ENCODE peak calls at places on chromosome 7, in six cellular contexts. One of them, this sample, is unnamed.
A peak's percentile ranks its signal among the peaks of the same experiment; 100 is the strongest.

GRCh38 chr7:114865564-114865963 is 56.3 kb upstream of the MDFIC start:
- DNase-seq in mammary epithelial cell: peak; percentile 36
- DNase-seq in left ventricle myocardium inferior: peak; percentile 30
- DNase-seq in left lung: peak; percentile 49
- DNase-seq in right atrium auricular region: peak; percentile 73
- DNase-seq in vagina: no peak
- DNase-seq in this sample: peak; percentile 49

GRCh38 chr7:38232475-38233366 is 40.7 kb downstream of the TARP start:
- DNase-seq in right atrium auricular region: no peak
- DNase-seq in vagina: no peak
- DNase-seq in mammary epithelial cell: no peak
- DNase-seq in left ventricle myocardium inferior: no peak
- DNase-seq in left lung: peak; percentile 53
- DNase-seq in this sample: no peak

GRCh38 chr7:116591202-116592040 is 66.6 kb downstream of the CAV1 start:
- DNase-seq in left lung: no peak
- DNase-seq in left ventricle myocardium inferior: no peak
- DNase-seq in mammary epithelial cell: peak; percentile 36
- DNase-seq in right atrium auricular region: no peak
- DNase-seq in vagina: no peak
- DNase-seq in this sample: no peak

GRCh38 chr7:36128448-36129047 is 24.5 kb upstream of the EEPD1 start:
- DNase-seq in left lung: peak; percentile 52
- DNase-seq in vagina: no peak
- DNase-seq in left ventricle myocardium inferior: peak; percentile 80
- DNase-seq in mammary epithelial cell: peak; percentile 83
- DNase-seq in right atrium auricular region: peak; percentile 85
- DNase-seq in this sample: peak; percentile 93

GRCh38 chr7:133139350-133139749 is 57.5 kb upstream of the CHCHD3 start:
- DNase-seq in left ventricle myocardium inferior: no peak
- DNase-seq in vagina: no peak
- DNase-seq in right atrium auricular region: no peak
- DNase-seq in mammary epithelial cell: peak; percentile 25
- DNase-seq in left lung: no peak
- DNase-seq in this sample: no peak

GRCh38 chr7:35699906-35700305 is 5.0 kb upstream of the HERPUD2 start:
- DNase-seq in right atrium auricular region: no peak
- DNase-seq in left lung: no peak
- DNase-seq in mammary epithelial cell: no peak
- DNase-seq in left ventricle myocardium inferior: no peak
- DNase-seq in vagina: no peak
- DNase-seq in this sample: no peak

GRCh38 chr7:130152270-130153141 is 52.7 kb downstream of the TMEM209 start:
- DNase-seq in right atrium auricular region: no peak
- DNase-seq in left ventricle myocardium inferior: no peak
- DNase-seq in left lung: no peak
- DNase-seq in vagina: no peak
- DNase-seq in mammary epithelial cell: no peak
- DNase-seq in this sample: no peak

GRCh38 chr7:99369767-99370353 is 4.7 kb upstream of the ARPC1B start:
- DNase-seq in mammary epithelial cell: no peak
- DNase-seq in left lung: no peak
- DNase-seq in vagina: no peak
- DNase-seq in left ventricle myocardium inferior: no peak
- DNase-seq in right atrium auricular region: no peak
- DNase-seq in this sample: no peak

GRCh38 chr7:2864999-2865670 is 21.0 kb upstream of the GNA12 start:
- DNase-seq in mammary epithelial cell: peak; percentile 44
- DNase-seq in left lung: no peak
- DNase-seq in left ventricle myocardium inferior: peak; percentile 62
- DNase-seq in right atrium auricular region: peak; percentile 86
- DNase-seq in vagina: no peak
- DNase-seq in this sample: peak; percentile 66

GRCh38 chr7:117116221-117116620 is 162.9 kb downstream of the ST7 start:
- DNase-seq in right atrium auricular region: no peak
- DNase-seq in mammary epithelial cell: no peak
- DNase-seq in left lung: no peak
- DNase-seq in left ventricle myocardium inferior: no peak
- DNase-seq in vagina: no peak
- DNase-seq in this sample: no peak

GRCh38 chr7:140249036-140249806 is 72.4 kb upstream of the KDM7A start:
- DNase-seq in left ventricle myocardium inferior: no peak
- DNase-seq in mammary epithelial cell: no peak
- DNase-seq in right atrium auricular region: no peak
- DNase-seq in vagina: no peak
- DNase-seq in left lung: no peak
- DNase-seq in this sample: no peak

GRCh38 chr7:2117681-2118045 is 115.1 kb downstream of the MAD1L1 start:
- DNase-seq in left lung: no peak
- DNase-seq in vagina: no peak
- DNase-seq in left ventricle myocardium inferior: no peak
- DNase-seq in mammary epithelial cell: no peak
- DNase-seq in right atrium auricular region: no peak
- DNase-seq in this sample: no peak

GRCh38 chr7:148156248-148156647 is 434.3 kb upstream of the C7orf33 start:
- DNase-seq in vagina: no peak
- DNase-seq in left lung: no peak
- DNase-seq in right atrium auricular region: no peak
- DNase-seq in left ventricle myocardium inferior: no peak
- DNase-seq in mammary epithelial cell: no peak
- DNase-seq in this sample: no peak

GRCh38 chr7:150447966-150448788 is 2.3 kb upstream of the GIMAP8 start:
- DNase-seq in left ventricle myocardium inferior: no peak
- DNase-seq in vagina: no peak
- DNase-seq in right atrium auricular region: no peak
- DNase-seq in left lung: no peak
- DNase-seq in mammary epithelial cell: no peak
- DNase-seq in this sample: no peak

GRCh38 chr7:155357573-155358041 is 59.9 kb downstream of the INSIG1 start:
- DNase-seq in right atrium auricular region: no peak
- DNase-seq in left lung: peak; percentile 34
- DNase-seq in left ventricle myocardium inferior: no peak
- DNase-seq in mammary epithelial cell: peak; percentile 55
- DNase-seq in vagina: no peak
- DNase-seq in this sample: peak; percentile 15

GRCh38 chr7:157271991-157272324 is 64.8 kb upstream of the DNAJB6 start:
- DNase-seq in mammary epithelial cell: peak; percentile 95
- DNase-seq in left ventricle myocardium inferior: peak; percentile 55
- DNase-seq in right atrium auricular region: peak; percentile 87
- DNase-seq in left lung: no peak
- DNase-seq in vagina: no peak
- DNase-seq in this sample: peak; percentile 96

GRCh38 chr7:119943932-119944600 is 328.9 kb upstream of the KCND2 start:
- DNase-seq in left ventricle myocardium inferior: no peak
- DNase-seq in left lung: no peak
- DNase-seq in mammary epithelial cell: no peak
- DNase-seq in right atrium auricular region: no peak
- DNase-seq in vagina: no peak
- DNase-seq in this sample: no peak

GRCh38 chr7:86784765-86785164 is 141.1 kb downstream of the GRM3 start:
- DNase-seq in vagina: no peak
- DNase-seq in left ventricle myocardium inferior: no peak
- DNase-seq in mammary epithelial cell: no peak
- DNase-seq in right atrium auricular region: no peak
- DNase-seq in left lung: no peak
- DNase-seq in this sample: no peak

GRCh38 chr7:83798489-83798888 is 149.6 kb upstream of the SEMA3E start:
- DNase-seq in vagina: no peak
- DNase-seq in left ventricle myocardium inferior: no peak
- DNase-seq in right atrium auricular region: no peak
- DNase-seq in left lung: no peak
- DNase-seq in mammary epithelial cell: no peak
- DNase-seq in this sample: no peak

GRCh38 chr7:93442478-93443224 is 131.9 kb downstream of the CALCR start:
- DNase-seq in left lung: no peak
- DNase-seq in right atrium auricular region: no peak
- DNase-seq in mammary epithelial cell: peak; percentile 19
- DNase-seq in vagina: no peak
- DNase-seq in left ventricle myocardium inferior: no peak
- DNase-seq in this sample: no peak

GRCh38 chr7:5360971-5361370 is 62.7 kb downstream of the TNRC18 start:
- DNase-seq in left ventricle myocardium inferior: no peak
- DNase-seq in mammary epithelial cell: no peak
- DNase-seq in right atrium auricular region: no peak
- DNase-seq in vagina: no peak
- DNase-seq in left lung: no peak
- DNase-seq in this sample: no peak

GRCh38 chr7:73833251-73833919 is 2.6 kb downstream of the CLDN4 start:
- DNase-seq in mammary epithelial cell: no peak
- DNase-seq in left lung: peak; percentile 61
- DNase-seq in vagina: no peak
- DNase-seq in left ventricle myocardium inferior: no peak
- DNase-seq in right atrium auricular region: no peak
- DNase-seq in this sample: no peak

GRCh38 chr7:77797734-77798393 is 370 bp downstream of the TMEM60 start:
- DNase-seq in mammary epithelial cell: no peak
- DNase-seq in left ventricle myocardium inferior: peak; percentile 35
- DNase-seq in right atrium auricular region: peak; percentile 60
- DNase-seq in left lung: peak; percentile 46
- DNase-seq in vagina: no peak
- DNase-seq in this sample: no peak

DNA sequence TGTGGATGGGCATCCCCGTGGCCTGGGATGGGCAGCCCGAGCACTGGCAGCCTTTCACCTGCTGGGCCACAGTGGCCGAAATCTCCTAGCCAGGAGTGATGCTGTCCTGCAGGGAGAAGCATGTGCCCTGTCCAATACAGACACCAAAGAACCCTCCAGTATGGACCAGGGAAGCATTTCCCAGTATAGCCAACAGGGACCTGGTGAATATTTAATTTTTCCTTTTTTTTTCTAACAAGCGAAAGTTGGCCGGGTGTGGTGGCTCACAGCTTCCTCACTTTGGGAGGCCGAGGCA is 11.0 kb downstream of the IMPDH1 start:
- DNase-seq in vagina: no peak
- DNase-seq in mammary epithelial cell: no peak
- DNase-seq in left ventricle myocardium inferior: no peak
- DNase-seq in right atrium auricular region: no peak
- DNase-seq in left lung: no peak
- DNase-seq in this sample: no peak
- TF ChIP-seq CTCF in vagina: peak; percentile 2
- TF ChIP-seq CTCF in mammary epithelial cell: no peak
- TF ChIP-seq CTCF in left ventricle myocardium inferior: no peak
- TF ChIP-seq CTCF in right atrium auricular region: no peak
- TF ChIP-seq CTCF in left lung: no peak
- TF ChIP-seq CTCF in this sample: no peak

GRCh38 chr7:47326808-47327207 is 255.1 kb downstream of the TNS3 start:
- DNase-seq in vagina: peak; percentile 88
- DNase-seq in mammary epithelial cell: no peak
- DNase-seq in right atrium auricular region: no peak
- DNase-seq in left ventricle myocardium inferior: peak; percentile 58
- DNase-seq in left lung: no peak
- DNase-seq in this sample: no peak
- H3K4me1 ChIP-seq in vagina: peaks cover 56% of the 10 kb centered on the region
- H3K4me1 ChIP-seq in mammary epithelial cell: peaks cover 45% of the 10 kb centered on the region
- H3K4me1 ChIP-seq in right atrium auricular region: no peaks in the 10 kb centered on the region
- H3K4me1 ChIP-seq in left ventricle myocardium inferior: peaks cover 93% of the 10 kb centered on the region
- H3K4me1 ChIP-seq in left lung: peaks cover 16% of the 10 kb centered on the region
- H3K4me1 ChIP-seq in this sample: peaks cover 10% of the 10 kb centered on the region

DNA sequence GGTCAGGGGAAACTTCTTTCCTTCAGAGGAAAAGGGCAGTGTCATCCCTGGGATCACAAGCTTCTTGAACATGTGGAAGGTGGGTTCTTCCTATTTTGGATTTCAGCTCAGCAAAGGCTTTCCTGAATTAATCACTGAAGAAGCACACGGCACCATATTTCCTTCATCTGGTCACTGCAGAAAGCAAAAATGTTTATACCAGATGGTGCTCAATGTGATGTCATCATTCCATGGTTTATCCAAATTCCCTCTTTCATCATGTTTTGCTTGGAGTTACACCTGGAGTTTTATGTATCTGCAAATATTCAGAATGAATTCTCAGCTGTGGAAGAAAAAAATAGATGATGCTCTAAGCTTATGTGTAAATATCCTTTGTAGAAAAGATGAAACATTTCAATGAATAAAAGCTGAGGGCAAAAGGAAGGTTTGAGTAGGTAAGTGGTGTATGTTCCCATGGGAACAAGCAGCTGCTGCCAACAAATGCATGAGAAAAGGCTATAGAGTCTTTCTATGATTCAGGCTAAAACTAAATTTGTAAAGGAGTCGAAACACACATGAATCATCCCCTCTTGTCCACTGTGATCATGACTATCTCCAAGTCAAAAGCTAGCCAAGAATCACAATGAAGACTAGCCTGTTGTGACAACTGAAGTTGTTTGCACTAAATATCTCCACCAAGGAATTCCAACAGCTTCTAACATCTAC is 26.9 kb upstream of the BPGM start:
- DNase-seq in vagina: no peak
- DNase-seq in left lung: no peak
- DNase-seq in right atrium auricular region: no peak
- DNase-seq in left ventricle myocardium inferior: no peak
- DNase-seq in mammary epithelial cell: peak; percentile 97
- DNase-seq in this sample: no peak
- H3K27ac ChIP-seq in vagina: no peak overlapping the region
- H3K27ac ChIP-seq in left lung: no peak overlapping the region
- H3K27ac ChIP-seq in right atrium auricular region: no peak overlapping the region
- H3K27ac ChIP-seq in left ventricle myocardium inferior: no peak overlapping the region
- H3K27ac ChIP-seq in mammary epithelial cell: peak overlapping the region; percentile 99
- H3K27ac ChIP-seq in this sample: no peak overlapping the region

GRCh38 chr7:68725843-68726242 is 872.4 kb upstream of the AUTS2 start:
- DNase-seq in mammary epithelial cell: no peak
- DNase-seq in left ventricle myocardium inferior: no peak
- DNase-seq in right atrium auricular region: no peak
- DNase-seq in left lung: no peak
- DNase-seq in vagina: no peak
- DNase-seq in this sample: no peak
- TF ChIP-seq CTCF in mammary epithelial cell: no peak
- TF ChIP-seq CTCF in left ventricle myocardium inferior: no peak
- TF ChIP-seq CTCF in right atrium auricular region: no peak
- TF ChIP-seq CTCF in left lung: no peak
- TF ChIP-seq CTCF in vagina: no peak
- TF ChIP-seq CTCF in this sample: no peak

GRCh38 chr7:101124376-101125056 is 2.4 kb upstream of the SERPINE1 start:
- DNase-seq in mammary epithelial cell: peak; percentile 89
- DNase-seq in left ventricle myocardium inferior: no peak
- DNase-seq in left lung: no peak
- DNase-seq in right atrium auricular region: no peak
- DNase-seq in vagina: no peak
- DNase-seq in this sample: no peak
- H3K4me1 ChIP-seq in mammary epithelial cell: peaks cover 51% of the 10 kb centered on the region
- H3K4me1 ChIP-seq in left ventricle myocardium inferior: peaks cover 56% of the 10 kb centered on the region
- H3K4me1 ChIP-seq in left lung: peaks cover 17% of the 10 kb centered on the region
- H3K4me1 ChIP-seq in right atrium auricular region: no peaks in the 10 kb centered on the region
- H3K4me1 ChIP-seq in vagina: peaks cover 60% of the 10 kb centered on the region
- H3K4me1 ChIP-seq in this sample: peaks cover 97% of the 10 kb centered on the region

GRCh38 chr7:81236560-81236959 is 317.7 kb upstream of the SEMA3C start:
- DNase-seq in left ventricle myocardium inferior: no peak
- DNase-seq in right atrium auricular region: no peak
- DNase-seq in left lung: no peak
- DNase-seq in vagina: no peak
- DNase-seq in mammary epithelial cell: no peak
- DNase-seq in this sample: no peak
- H3K27ac ChIP-seq in left ventricle myocardium inferior: no peak overlapping the region
- H3K27ac ChIP-seq in right atrium auricular region: no peak overlapping the region
- H3K27ac ChIP-seq in left lung: no peak overlapping the region
- H3K27ac ChIP-seq in vagina: no peak overlapping the region
- H3K27ac ChIP-seq in mammary epithelial cell: no peak overlapping the region
- H3K27ac ChIP-seq in this sample: no peak overlapping the region

GRCh38 chr7:76318488-76319353 is 16.2 kb downstream of the HSPB1 start:
- DNase-seq in mammary epithelial cell: peak; percentile 84
- DNase-seq in left ventricle myocardium inferior: peak; percentile 72
- DNase-seq in right atrium auricular region: peak; percentile 94
- DNase-seq in vagina: no peak
- DNase-seq in left lung: peak; percentile 63
- DNase-seq in this sample: peak; percentile 91
- TF ChIP-seq CTCF in mammary epithelial cell: peak; percentile 43
- TF ChIP-seq CTCF in left ventricle myocardium inferior: peak; percentile 54
- TF ChIP-seq CTCF in right atrium auricular region: no peak
- TF ChIP-seq CTCF in vagina: peak; percentile 40
- TF ChIP-seq CTCF in left lung: peak; percentile 34
- TF ChIP-seq CTCF in this sample: peak; percentile 46